ENCODE peak calls at places on chromosomes 4 and X, in seven cellular contexts. T, Z, K, Q, D, V and E are unnamed samples.
A peak's percentile ranks its signal among the peaks of the same experiment; 100 is the strongest.

GRCh38 chrX:40109288-40110008 is 11.7 kb upstream of the BCOR start:
- DNase-seq in T (peak; percentile 20), Z (peak; percentile 76), K (peak; percentile 77), Q (peak; percentile 69), D (no peak), V (no peak), E (no peak)

GRCh38 chr4:68267433-68267944 is 22.0 kb upstream of the TMPRSS11B start:
- DNase-seq in T (no peak), Z (no peak), K (no peak), Q (no peak), D (no peak), V (no peak), E (no peak)

GRCh38 chr4:7377223-7377865 is 57.4 kb downstream of the PSAPL1 start:
- DNase-seq in T (no peak), Z (no peak), K (no peak), Q (no peak), D (no peak), V (no peak), E (no peak)

GRCh38 chr4:125369098-125369497 is 54.3 kb downstream of the FAT4 start:
- DNase-seq in T (no peak), Z (no peak), K (no peak), Q (no peak), D (no peak), V (no peak), E (no peak)

GRCh38 chr4:132709024-132709423 is 440.1 kb upstream of the PCDH10 start:
- DNase-seq in T (no peak), Z (no peak), K (no peak), Q (no peak), D (no peak), V (no peak), E (no peak)

GRCh38 chr4:94446386-94446785 is 5.4 kb upstream of the PDLIM5 start:
- DNase-seq in T (no peak), Z (no peak), K (no peak), Q (no peak), D (no peak), V (no peak), E (no peak)

GRCh38 chr4:16472537-16472936 is 246.3 kb upstream of the TAPT1 start:
- DNase-seq in T (no peak), Z (no peak), K (no peak), Q (no peak), D (no peak), V (no peak), E (no peak)

GRCh38 chrX:131762802-131763234 is 218.9 kb downstream of the OR13H1 start:
- DNase-seq in T (no peak), Z (no peak), K (peak; percentile 48), Q (peak; percentile 28), D (no peak), V (no peak), E (no peak)

GRCh38 chrX:4118666-4119530 is 405.4 kb upstream of the PRKX start:
- DNase-seq in T (no peak), Z (no peak), K (no peak), Q (no peak), D (no peak), V (no peak), E (no peak)

GRCh38 chr4:65865489-65865888 is 195.2 kb upstream of the EPHA5 start:
- DNase-seq in T (no peak), Z (peak; percentile 12), K (no peak), Q (peak; percentile 6), D (no peak), V (no peak), E (no peak)

GRCh38 chrX:149497626-149498025 is 7.5 kb downstream of the IDS start:
- DNase-seq in T (no peak), Z (no peak), K (no peak), Q (no peak), D (no peak), V (no peak), E (no peak)

GRCh38 chr4:105088110-105088879 is 58.4 kb upstream of the TET2 start:
- DNase-seq in T (no peak), Z (peak; percentile 54), K (no peak), Q (no peak), D (peak; percentile 7), V (no peak), E (peak; percentile 62)

GRCh38 chrX:40877869-40878268 is 142.5 kb upstream of the MED14 start:
- DNase-seq in T (peak; percentile 35), Z (peak; percentile 31), K (no peak), Q (peak; percentile 35), D (no peak), V (no peak), E (peak; percentile 29)

GRCh38 chr4:162839814-162840213 is 326.9 kb downstream of the NAF1 start:
- DNase-seq in T (no peak), Z (peak; percentile 4), K (no peak), Q (peak; percentile 10), D (no peak), V (no peak), E (no peak)

GRCh38 chrX:153554519-153555167 is 37.2 kb downstream of the ATP2B3 start:
- DNase-seq in T (peak; percentile 64), Z (peak; percentile 74), K (peak; percentile 76), Q (peak; percentile 48), D (peak; percentile 26), V (peak; percentile 0), E (peak; percentile 51)

GRCh38 chrX:29397506-29397905 is 810.3 kb downstream of the IL1RAPL1 start:
- DNase-seq in T (no peak), Z (no peak), K (no peak), Q (no peak), D (no peak), V (no peak), E (no peak)

GRCh38 chrX:74195120-74195519 is 108.9 kb upstream of the ZCCHC13 start:
- DNase-seq in T (no peak), Z (no peak), K (no peak), Q (no peak), D (no peak), V (no peak), E (no peak)

GRCh38 chrX:93673056-93673868 is at the start of gene NAP1L3:
- DNase-seq in T (peak; percentile 56), Z (no peak), K (peak; percentile 25), Q (peak; percentile 50), D (peak; percentile 48), V (no peak), E (no peak)